ENCODE peak calls at places on chromosome 15, in four cellular contexts. One of them, this sample, is unnamed.
A peak's percentile ranks its signal among the peaks of the same experiment; 100 is the strongest.

GRCh38 chr15:75815811-75816719 is 27.2 kb upstream of the UBE2Q2 start:
- DNase-seq in Peyer's patch: no peak
- DNase-seq in body of pancreas: no peak
- DNase-seq in transverse colon: no peak
- DNase-seq in this sample: no peak

GRCh38 chr15:100713163-100713867 is 110.9 kb downstream of the ASB7 start:
- DNase-seq in Peyer's patch: peak; percentile 66
- DNase-seq in body of pancreas: peak; percentile 76
- DNase-seq in transverse colon: peak; percentile 45
- DNase-seq in this sample: peak; percentile 94

GRCh38 chr15:22904736-22905135 is 66.3 kb downstream of the NIPA2 start:
- DNase-seq in Peyer's patch: no peak
- DNase-seq in body of pancreas: peak; percentile 76
- DNase-seq in transverse colon: no peak
- DNase-seq in this sample: no peak

GRCh38 chr15:55654541-55654940 is 66.4 kb upstream of the PYGO1 start:
- DNase-seq in Peyer's patch: no peak
- DNase-seq in body of pancreas: no peak
- DNase-seq in transverse colon: no peak
- DNase-seq in this sample: no peak

GRCh38 chr15:62392411-62392810 is 227.3 kb upstream of the C2CD4B start:
- DNase-seq in Peyer's patch: no peak
- DNase-seq in body of pancreas: peak; percentile 20
- DNase-seq in transverse colon: peak; percentile 23
- DNase-seq in this sample: peak; percentile 69

GRCh38 chr15:53611145-53611920 is 148.1 kb downstream of the WDR72 start:
- DNase-seq in Peyer's patch: no peak
- DNase-seq in body of pancreas: no peak
- DNase-seq in transverse colon: no peak
- DNase-seq in this sample: no peak

GRCh38 chr15:54273928-54274327 is 295.7 kb downstream of the UNC13C start:
- DNase-seq in Peyer's patch: no peak
- DNase-seq in body of pancreas: no peak
- DNase-seq in transverse colon: no peak
- DNase-seq in this sample: no peak

GRCh38 chr15:39394534-39394933 is 186.3 kb upstream of the THBS1 start:
- DNase-seq in Peyer's patch: no peak
- DNase-seq in body of pancreas: no peak
- DNase-seq in transverse colon: no peak
- DNase-seq in this sample: no peak

GRCh38 chr15:68427366-68427765 is 4.6 kb downstream of the ITGA11 start:
- DNase-seq in Peyer's patch: no peak
- DNase-seq in body of pancreas: no peak
- DNase-seq in transverse colon: no peak
- DNase-seq in this sample: no peak

GRCh38 chr15:52780172-52780980 is 9.8 kb downstream of the ONECUT1 start:
- DNase-seq in Peyer's patch: no peak
- DNase-seq in body of pancreas: peak; percentile 76
- DNase-seq in transverse colon: peak; percentile 68
- DNase-seq in this sample: peak; percentile 60

GRCh38 chr15:69712999-69713398 is 260.4 kb downstream of the RPLP1 start:
- DNase-seq in Peyer's patch: no peak
- DNase-seq in body of pancreas: no peak
- DNase-seq in transverse colon: no peak
- DNase-seq in this sample: peak; percentile 73

GRCh38 chr15:69558138-69558409 is 105.5 kb downstream of the RPLP1 start:
- DNase-seq in Peyer's patch: no peak
- DNase-seq in body of pancreas: no peak
- DNase-seq in transverse colon: no peak
- DNase-seq in this sample: no peak

GRCh38 chr15:93033434-93034045 is 55.5 kb downstream of the RGMA start:
- DNase-seq in Peyer's patch: peak; percentile 29
- DNase-seq in body of pancreas: no peak
- DNase-seq in transverse colon: no peak
- DNase-seq in this sample: no peak

GRCh38 chr15:83057660-83058376 is 9.2 kb downstream of the BTBD1 start:
- DNase-seq in Peyer's patch: no peak
- DNase-seq in body of pancreas: no peak
- DNase-seq in transverse colon: no peak
- DNase-seq in this sample: no peak

GRCh38 chr15:101490922-101491738 is 1.6 kb upstream of the PCSK6 start:
- DNase-seq in Peyer's patch: no peak
- DNase-seq in body of pancreas: no peak
- DNase-seq in transverse colon: no peak
- DNase-seq in this sample: no peak

GRCh38 chr15:84982301-84982920 is 755 bp downstream of the PDE8A start:
- DNase-seq in Peyer's patch: peak; percentile 72
- DNase-seq in body of pancreas: peak; percentile 57
- DNase-seq in transverse colon: peak; percentile 70
- DNase-seq in this sample: peak; percentile 72

GRCh38 chr15:73789491-73790240 is 36.5 kb upstream of the INSYN1 start:
- DNase-seq in Peyer's patch: no peak
- DNase-seq in body of pancreas: no peak
- DNase-seq in transverse colon: no peak
- DNase-seq in this sample: no peak

GRCh38 chr15:60635507-60636352 is 156.8 kb upstream of the ICE2 start:
- DNase-seq in Peyer's patch: no peak
- DNase-seq in body of pancreas: no peak
- DNase-seq in transverse colon: no peak
- DNase-seq in this sample: no peak

GRCh38 chr15:80831192-80831591 is 52.0 kb downstream of the CEMIP start:
- DNase-seq in Peyer's patch: no peak
- DNase-seq in body of pancreas: no peak
- DNase-seq in transverse colon: no peak
- DNase-seq in this sample: no peak

GRCh38 chr15:33132722-33133345 is 61.7 kb downstream of the FMN1 start:
- DNase-seq in Peyer's patch: no peak
- DNase-seq in body of pancreas: peak; percentile 34
- DNase-seq in transverse colon: peak; percentile 33
- DNase-seq in this sample: peak; percentile 68

DNA sequence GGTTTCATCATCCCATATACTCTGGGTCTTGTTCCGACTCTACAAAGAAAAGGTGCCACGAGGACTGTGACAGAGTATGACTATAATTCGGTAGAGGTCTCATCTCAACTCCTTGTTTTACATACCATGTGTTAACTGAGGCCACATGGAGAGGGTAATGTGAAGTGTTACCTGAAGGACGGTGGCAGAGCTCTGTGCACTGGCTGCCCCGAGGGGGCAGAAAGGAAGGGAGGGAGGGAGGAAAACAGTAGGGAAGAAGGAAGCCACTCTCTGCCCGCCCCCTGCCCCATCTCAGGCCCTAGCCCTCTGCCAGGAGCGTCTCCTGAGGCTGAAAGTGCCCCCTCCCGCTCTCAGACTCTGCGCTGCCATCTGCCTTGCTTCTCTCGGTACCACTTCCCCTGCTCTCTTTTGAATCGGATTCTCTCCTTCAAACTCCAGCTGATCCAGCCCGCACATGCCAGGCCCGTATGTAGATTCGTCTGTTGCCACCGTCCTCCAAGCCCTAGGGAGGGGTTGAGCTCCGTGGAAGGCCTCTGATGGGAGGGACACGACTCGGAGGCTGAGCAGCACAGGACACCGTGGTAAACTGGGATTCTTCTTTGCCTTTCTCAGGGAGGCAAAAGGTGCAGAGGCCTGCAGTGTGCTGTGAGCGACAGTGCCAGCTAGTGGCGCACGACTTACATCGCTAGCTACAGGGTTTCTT is 70.5 kb upstream of the ATP10A start:
- DNase-seq in Peyer's patch: no peak
- DNase-seq in body of pancreas: peak; percentile 67
- DNase-seq in transverse colon: peak; percentile 50
- DNase-seq in this sample: peak; percentile 15
- H3K4me3 ChIP-seq in Peyer's patch: peak overlapping the region; percentile 10
- H3K4me3 ChIP-seq in body of pancreas: no peak overlapping the region
- H3K4me3 ChIP-seq in transverse colon: no peak overlapping the region
- H3K4me3 ChIP-seq in this sample: no peak overlapping the region

GRCh38 chr15:66180706-66181105 is 72.8 kb downstream of the MEGF11 start:
- DNase-seq in Peyer's patch: no peak
- DNase-seq in body of pancreas: no peak
- DNase-seq in transverse colon: no peak
- DNase-seq in this sample: no peak
- H3K4me1 ChIP-seq in Peyer's patch: no peaks in the 10 kb centered on the region
- H3K4me1 ChIP-seq in body of pancreas: no peaks in the 10 kb centered on the region
- H3K4me1 ChIP-seq in transverse colon: no peaks in the 10 kb centered on the region
- H3K4me1 ChIP-seq in this sample: no peaks in the 10 kb centered on the region

GRCh38 chr15:90315276-90315982 is 36.7 kb upstream of the ZNF774 start:
- DNase-seq in Peyer's patch: no peak
- DNase-seq in body of pancreas: peak; percentile 93
- DNase-seq in transverse colon: peak; percentile 84
- DNase-seq in this sample: peak; percentile 63

GRCh38 chr15:90318591-90318990 is 33.5 kb upstream of the ZNF774 start:
- DNase-seq in Peyer's patch: no peak
- DNase-seq in body of pancreas: no peak
- DNase-seq in transverse colon: no peak
- DNase-seq in this sample: no peak

GRCh38 chr15:90320062-90320884 is 31.8 kb upstream of the ZNF774 start:
- DNase-seq in Peyer's patch: peak; percentile 77
- DNase-seq in body of pancreas: peak; percentile 89
- DNase-seq in transverse colon: peak; percentile 79
- DNase-seq in this sample: peak; percentile 87

GRCh38 chr15:90320885-90321278 is 31.2 kb upstream of the ZNF774 start:
- DNase-seq in Peyer's patch: no peak
- DNase-seq in body of pancreas: no peak
- DNase-seq in transverse colon: no peak
- DNase-seq in this sample: no peak

GRCh38 chr15:90316139-90316538 is 35.9 kb upstream of the ZNF774 start:
- DNase-seq in Peyer's patch: no peak
- DNase-seq in body of pancreas: peak; percentile 70
- DNase-seq in transverse colon: no peak
- DNase-seq in this sample: no peak
- H3K4me3 ChIP-seq in Peyer's patch: no peak overlapping the region
- H3K4me3 ChIP-seq in body of pancreas: no peak overlapping the region
- H3K4me3 ChIP-seq in transverse colon: no peak overlapping the region
- H3K4me3 ChIP-seq in this sample: no peak overlapping the region

GRCh38 chr15:74791667-74792066 is 9.8 kb downstream of the CSK start:
- DNase-seq in Peyer's patch: no peak
- DNase-seq in body of pancreas: no peak
- DNase-seq in transverse colon: no peak
- DNase-seq in this sample: no peak

GRCh38 chr15:74794248-74794969 is 12.5 kb downstream of the CSK start:
- DNase-seq in Peyer's patch: no peak
- DNase-seq in body of pancreas: no peak
- DNase-seq in transverse colon: no peak
- DNase-seq in this sample: no peak

GRCh38 chr15:74791007-74791406 is 9.1 kb downstream of the CSK start:
- DNase-seq in Peyer's patch: no peak
- DNase-seq in body of pancreas: no peak
- DNase-seq in transverse colon: no peak
- DNase-seq in this sample: no peak

GRCh38 chr15:74793135-74794028 is 11.5 kb downstream of the CSK start:
- DNase-seq in Peyer's patch: no peak
- DNase-seq in body of pancreas: no peak
- DNase-seq in transverse colon: peak; percentile 59
- DNase-seq in this sample: no peak

DNA sequence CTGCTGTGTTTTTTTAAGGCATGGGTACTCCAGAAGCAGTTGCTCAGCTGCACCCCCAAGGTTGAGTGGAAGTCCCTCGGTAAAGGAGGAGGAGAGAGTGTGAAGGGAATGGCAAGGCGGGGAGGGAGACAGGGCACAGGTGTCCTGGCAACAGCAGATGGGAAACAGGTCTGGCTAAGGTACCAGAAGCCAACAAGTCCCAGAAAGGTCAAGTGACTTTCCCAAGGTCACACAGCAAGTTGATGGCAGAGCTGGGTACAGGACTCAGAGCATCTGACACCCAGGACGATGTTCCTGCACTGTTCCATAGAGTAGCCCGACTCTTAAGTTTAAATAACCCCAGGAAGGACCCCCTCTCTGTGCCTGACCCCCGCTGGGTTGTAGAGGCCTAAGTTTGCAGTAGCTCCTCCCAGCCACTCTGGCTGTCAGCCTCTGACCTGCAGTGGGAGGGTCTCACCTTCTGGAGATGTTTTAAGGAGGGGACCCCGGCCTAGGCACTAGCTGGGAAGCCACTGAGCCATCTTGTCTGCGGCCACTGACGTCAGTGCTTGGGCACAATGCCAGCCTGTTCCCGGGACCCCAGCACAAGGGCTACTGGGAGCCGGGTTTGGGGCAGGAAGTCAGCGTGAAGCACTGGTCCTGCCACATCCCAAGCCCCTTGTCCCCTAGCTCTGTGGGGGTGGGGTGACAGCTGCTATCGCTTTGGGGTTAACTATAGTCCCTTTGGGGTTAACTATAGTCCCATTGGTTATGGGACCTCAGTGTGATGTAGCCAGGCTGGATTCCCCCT is 10.5 kb downstream of the CSK start:
- DNase-seq in Peyer's patch: no peak
- DNase-seq in body of pancreas: no peak
- DNase-seq in transverse colon: no peak
- DNase-seq in this sample: no peak
- H3K4me1 ChIP-seq in Peyer's patch: peaks cover 76% of the 10 kb centered on the region
- H3K4me1 ChIP-seq in body of pancreas: peaks cover 20% of the 10 kb centered on the region
- H3K4me1 ChIP-seq in transverse colon: peaks cover 53% of the 10 kb centered on the region
- H3K4me1 ChIP-seq in this sample: peaks cover 24% of the 10 kb centered on the region

GRCh38 chr15:88257311-88257901 is 867 bp upstream of the NTRK3 start:
- DNase-seq in Peyer's patch: no peak
- DNase-seq in body of pancreas: no peak
- DNase-seq in transverse colon: no peak
- DNase-seq in this sample: no peak
- H3K4me3 ChIP-seq in Peyer's patch: no peak overlapping the region
- H3K4me3 ChIP-seq in body of pancreas: no peak overlapping the region
- H3K4me3 ChIP-seq in transverse colon: peak overlapping the region; percentile 12
- H3K4me3 ChIP-seq in this sample: no peak overlapping the region

GRCh38 chr15:92006186-92007028 is 152.9 kb downstream of the SLCO3A1 start:
- DNase-seq in Peyer's patch: no peak
- DNase-seq in body of pancreas: no peak
- DNase-seq in transverse colon: no peak
- DNase-seq in this sample: peak; percentile 70

GRCh38 chr15:92011611-92012367 is 158.3 kb downstream of the SLCO3A1 start:
- DNase-seq in Peyer's patch: no peak
- DNase-seq in body of pancreas: no peak
- DNase-seq in transverse colon: no peak
- DNase-seq in this sample: no peak

GRCh38 chr15:92012368-92012629 is 158.8 kb downstream of the SLCO3A1 start:
- DNase-seq in Peyer's patch: no peak
- DNase-seq in body of pancreas: no peak
- DNase-seq in transverse colon: no peak
- DNase-seq in this sample: no peak

GRCh38 chr15:92005154-92005553 is 151.6 kb downstream of the SLCO3A1 start:
- DNase-seq in Peyer's patch: no peak
- DNase-seq in body of pancreas: no peak
- DNase-seq in transverse colon: no peak
- DNase-seq in this sample: peak; percentile 22

DNA sequence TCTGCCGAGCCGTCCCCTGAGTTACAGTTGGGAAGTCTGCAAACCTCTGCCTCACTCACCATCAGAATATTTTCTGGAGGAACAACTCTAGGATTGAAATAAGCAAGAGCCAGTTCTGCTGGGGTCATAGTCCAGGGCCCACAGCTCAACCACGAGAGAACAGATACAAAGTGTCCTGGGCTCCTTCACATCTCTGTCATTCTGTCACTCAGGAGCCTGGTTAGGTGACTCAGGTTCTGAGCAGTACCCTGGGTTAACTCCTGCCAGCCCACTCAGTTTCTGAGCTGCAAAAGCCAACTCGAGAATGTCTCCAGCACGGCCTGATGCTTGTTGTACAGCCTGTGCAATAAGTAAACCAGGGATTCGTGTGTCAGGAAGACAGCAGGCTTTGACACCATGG is 155.7 kb downstream of the SLCO3A1 start:
- DNase-seq in Peyer's patch: no peak
- DNase-seq in body of pancreas: no peak
- DNase-seq in transverse colon: no peak
- DNase-seq in this sample: peak; percentile 19
- H3K4me1 ChIP-seq in Peyer's patch: no peaks in the 10 kb centered on the region
- H3K4me1 ChIP-seq in body of pancreas: peaks cover 10% of the 10 kb centered on the region
- H3K4me1 ChIP-seq in transverse colon: no peaks in the 10 kb centered on the region
- H3K4me1 ChIP-seq in this sample: peaks cover 4% of the 10 kb centered on the region

GRCh38 chr15:77959094-77959879 is 118.2 kb downstream of the TBC1D2B start:
- DNase-seq in Peyer's patch: peak; percentile 90
- DNase-seq in body of pancreas: peak; percentile 78
- DNase-seq in transverse colon: peak; percentile 87
- DNase-seq in this sample: peak; percentile 82
- H3K4me3 ChIP-seq in Peyer's patch: no peak overlapping the region
- H3K4me3 ChIP-seq in body of pancreas: no peak overlapping the region
- H3K4me3 ChIP-seq in transverse colon: no peak overlapping the region
- H3K4me3 ChIP-seq in this sample: no peak overlapping the region

This sample was measured in small intestine.